ENCODE peak calls at places on chromosome 17, in eight cellular contexts. T is HCT116, M is AG09309, U is kidney epithelial cell, B is heart right ventricle, P is adrenal gland, X is fibroblast of lung, E is AG04449. R is an unnamed sample.

GRCh38 chr17:10805911-10806310 is 2.0 kb upstream of the TMEM238L start:
- DNase-seq in T (no peak), M (no peak), U (no peak), B (no peak), P (no peak), X (no peak), E (no peak), R (no peak)

GRCh38 chr17:39626671-39627169 is at the start of gene PPP1R1B:
- DNase-seq in T (no peak), M (no peak), U (no peak), B (no peak), P (no peak), X (no peak), E (no peak), R (no peak)

GRCh38 chr17:57489321-57489720 is 233.0 kb downstream of the MSI2 start:
- DNase-seq in T (no peak), M (no peak), U (no peak), B (no peak), P (peak), X (no peak), E (no peak), R (no peak)

GRCh38 chr17:46028969-46029565 is 30.0 kb downstream of the STH start:
- DNase-seq in T (no peak), M (no peak), U (no peak), B (no peak), P (no peak), X (no peak), E (no peak), R (no peak)

GRCh38 chr17:69864531-69864930 is 210.5 kb upstream of the KCNJ16 start:
- DNase-seq in T (no peak), M (no peak), U (no peak), B (no peak), P (no peak), X (peak), E (no peak), R (no peak)

GRCh38 chr17:64242633-64243032 is 20.4 kb downstream of the TEX2 start:
- DNase-seq in T (no peak), M (no peak), U (no peak), B (no peak), P (no peak), X (no peak), E (no peak), R (no peak)

GRCh38 chr17:58756246-58757161 is 850 bp downstream of the PPM1E start:
- DNase-seq in T (no peak), M (no peak), U (no peak), B (no peak), P (peak), X (no peak), E (no peak), R (no peak)

GRCh38 chr17:42531455-42532354 is 4.3 kb upstream of the NAGLU start:
- DNase-seq in T (no peak), M (no peak), U (no peak), B (no peak), P (peak), X (peak), E (no peak), R (no peak)

GRCh38 chr17:4073983-4074830 is 68.6 kb downstream of the ZZEF1 start:
- DNase-seq in T (no peak), M (no peak), U (no peak), B (peak), P (peak), X (no peak), E (no peak), R (no peak)

GRCh38 chr17:3821101-3821500 is 20.1 kb upstream of the ITGAE start:
- DNase-seq in T (no peak), M (no peak), U (no peak), B (no peak), P (no peak), X (no peak), E (no peak), R (no peak)

GRCh38 chr17:69857412-69857835 is 217.6 kb upstream of the KCNJ16 start:
- DNase-seq in T (peak), M (peak), U (peak), B (no peak), P (no peak), X (peak), E (no peak), R (peak)

GRCh38 chr17:28370035-28370743 is at the start of gene VTN:
- DNase-seq in T (no peak), M (peak), U (no peak), B (peak), P (peak), X (peak), E (no peak), R (no peak)

GRCh38 chr17:18997650-18998196 is 6.8 kb downstream of the FAM83G start:
- DNase-seq in T (no peak), M (no peak), U (no peak), B (no peak), P (no peak), X (no peak), E (no peak), R (no peak)

GRCh38 chr17:68641276-68642117 is 40.3 kb upstream of the FAM20A start:
- DNase-seq in T (no peak), M (no peak), U (no peak), B (no peak), P (no peak), X (no peak), E (no peak), R (no peak)

GRCh38 chr17:71472809-71473789 is 647.7 kb upstream of the SOX9 start:
- DNase-seq in T (peak), M (peak), U (peak), B (peak), P (no peak), X (peak), E (no peak), R (peak)

GRCh38 chr17:40317345-40317873 is 8.4 kb downstream of the RARA start:
- DNase-seq in T (peak), M (no peak), U (no peak), B (peak), P (no peak), X (peak), E (no peak), R (no peak)

GRCh38 chr17:77493238-77493812 is 352.6 kb downstream of the SEC14L1 start:
- DNase-seq in T (no peak), M (no peak), U (no peak), B (no peak), P (peak), X (no peak), E (no peak), R (no peak)

GRCh38 chr17:47315451-47316266 is 8.1 kb upstream of the EFCAB13 start:
- DNase-seq in T (peak), M (no peak), U (no peak), B (peak), P (peak), X (peak), E (peak), R (peak)

GRCh38 chr17:65359016-65359415 is 202.4 kb downstream of the AXIN2 start:
- DNase-seq in T (peak), M (peak), U (peak), B (no peak), P (no peak), X (peak), E (peak), R (peak)

DNA sequence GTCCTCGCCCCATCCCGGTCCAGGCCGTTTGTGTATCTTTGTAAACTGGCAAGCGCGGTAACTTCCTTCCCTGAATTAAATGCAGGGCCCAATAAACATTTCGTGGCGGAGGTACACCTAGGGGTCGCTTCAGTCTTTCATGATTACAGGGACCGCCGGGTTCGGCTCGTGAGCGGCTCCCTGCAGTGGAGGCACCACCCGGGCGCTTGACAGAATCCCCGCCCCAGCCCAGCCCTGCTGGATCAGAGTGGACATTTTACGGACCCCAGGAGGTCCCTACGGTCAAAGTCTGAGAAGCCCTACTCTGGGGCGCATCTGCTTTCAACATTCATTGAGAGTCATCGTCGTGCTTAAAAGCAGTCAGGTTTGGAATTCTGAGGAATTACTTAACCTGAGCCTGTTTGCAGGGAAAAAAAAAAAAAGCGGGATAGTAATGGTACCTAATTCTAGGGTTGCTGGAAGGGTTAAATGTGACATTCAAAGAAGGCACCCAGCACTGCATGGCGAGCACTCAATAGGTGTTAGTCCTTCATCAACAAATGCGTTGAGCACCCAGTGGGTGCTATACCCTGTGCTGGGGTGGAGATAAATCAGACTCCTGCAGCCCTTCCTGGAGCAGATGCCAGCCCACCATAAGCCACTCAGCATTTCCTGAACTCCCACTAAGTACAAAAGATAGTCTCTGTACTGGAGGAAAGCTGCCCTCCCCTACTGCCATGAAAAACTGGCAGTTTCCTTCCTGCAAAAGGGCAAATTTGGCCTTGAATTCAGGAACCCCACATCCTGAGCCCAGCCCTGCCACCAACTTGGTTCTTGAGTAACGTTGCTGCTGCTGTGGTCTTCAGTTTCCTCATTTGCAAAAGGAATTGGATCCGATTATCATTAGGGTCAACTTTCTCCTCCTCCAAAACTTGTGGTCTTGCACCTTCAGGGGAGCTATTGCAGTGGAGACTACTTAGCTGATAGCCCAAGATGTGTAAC is 658 bp upstream of the DUSP3 start:
- DNase-seq in T (peak), M (no peak), U (no peak), B (no peak), P (no peak), X (no peak), E (no peak), R (no peak)
- H3K4me3 ChIP-seq in T (peak), M (peak), U (peak), B (peak), P (peak), X (peak), E (peak), R (peak)

DNA sequence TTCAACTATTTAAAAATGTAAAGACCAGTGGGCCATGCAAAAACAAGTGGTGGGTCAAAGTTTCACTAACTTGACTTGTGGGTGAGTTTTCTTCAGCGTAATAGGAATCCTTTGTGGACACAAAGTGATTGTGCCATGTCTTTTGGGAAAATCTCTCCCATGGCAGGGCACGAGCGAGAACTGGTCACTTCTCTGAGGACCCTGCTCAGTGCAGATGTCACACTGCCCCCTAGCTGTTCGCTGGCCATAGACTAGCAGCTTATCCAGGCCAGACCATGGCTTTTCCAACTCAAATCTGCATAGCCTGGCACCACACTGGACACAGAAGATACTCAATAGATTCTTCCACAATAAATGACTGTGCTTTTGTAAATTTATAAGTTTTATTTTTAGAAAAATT is 306.0 kb upstream of the CCL2 start:
- DNase-seq in T (no peak), M (no peak), U (no peak), B (no peak), P (no peak), X (no peak), E (no peak), R (no peak)
- TF ChIP-seq CTCF in T (no peak), M (no peak), U (peak), B (peak), P (no peak), X (no peak), E (no peak), R (peak)

GRCh38 chr17:8799001-8799850 is at the start of gene MFSD6L:
- DNase-seq in T (no peak), M (no peak), U (no peak), B (no peak), P (no peak), X (no peak), E (no peak), R (no peak)
- H3K4me3 ChIP-seq in T (no peak), M (no peak), U (no peak), B (no peak), P (no peak), X (no peak), E (no peak), R (no peak)

GRCh38 chr17:44844390-44844830 is 3.3 kb upstream of the HIGD1B start:
- DNase-seq in T (no peak), M (no peak), U (no peak), B (peak), P (no peak), X (no peak), E (no peak), R (no peak)
- TF ChIP-seq CTCF in T (no peak), M (peak), U (no peak), B (no peak), P (no peak), X (peak), E (peak), R (peak)

DNA sequence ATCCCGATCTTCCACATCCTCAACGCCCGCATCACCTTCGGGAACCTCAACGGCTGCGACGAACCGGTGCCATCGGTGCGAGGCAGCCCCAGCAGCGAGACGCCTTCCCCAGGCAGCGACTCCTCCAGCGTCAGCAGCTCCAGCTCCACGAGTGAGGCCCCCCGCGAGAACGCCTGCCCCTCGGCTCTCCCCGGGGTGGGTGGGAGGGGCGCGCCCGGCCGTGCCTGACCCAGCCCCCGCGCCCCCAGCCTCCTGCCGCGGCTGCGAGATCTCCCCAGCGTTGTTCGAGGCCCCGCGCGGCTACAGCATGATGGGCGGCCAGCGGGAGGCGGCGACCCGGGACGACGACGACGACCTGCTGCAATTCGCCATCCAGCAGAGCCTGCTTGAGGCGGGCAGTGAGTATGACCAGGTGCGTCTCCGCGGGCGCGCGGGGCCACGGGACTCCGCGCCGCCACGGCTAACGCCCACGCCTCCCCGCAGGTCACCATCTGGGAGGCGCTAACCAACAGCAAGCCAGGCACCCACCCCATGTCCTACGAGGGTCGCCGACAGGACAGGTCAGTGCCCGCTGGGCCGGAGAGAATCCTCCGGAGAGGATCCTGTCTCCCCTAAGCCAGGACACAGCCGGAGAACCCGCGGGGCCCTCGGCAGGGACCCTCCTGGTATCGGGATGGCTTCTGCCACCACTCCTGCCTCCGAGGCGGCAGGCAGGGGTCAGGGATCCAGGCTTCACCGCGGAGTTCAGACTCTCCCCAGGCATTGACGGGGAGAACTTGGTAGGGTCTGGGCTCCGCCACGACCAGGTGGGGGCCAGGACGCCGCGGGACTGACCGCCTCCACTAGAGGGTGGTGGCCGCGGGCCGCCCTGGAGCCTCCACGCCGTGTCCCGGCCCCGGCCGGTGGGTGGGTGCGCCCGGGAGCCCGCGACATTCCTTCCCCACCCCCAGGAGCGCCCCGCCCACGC is 10.0 kb downstream of the CORO6 start:
- DNase-seq in T (no peak), M (no peak), U (no peak), B (no peak), P (no peak), X (no peak), E (no peak), R (no peak)
- H3K4me3 ChIP-seq in T (no peak), M (no peak), U (peak), B (peak), P (no peak), X (no peak), E (peak), R (no peak)

DNA sequence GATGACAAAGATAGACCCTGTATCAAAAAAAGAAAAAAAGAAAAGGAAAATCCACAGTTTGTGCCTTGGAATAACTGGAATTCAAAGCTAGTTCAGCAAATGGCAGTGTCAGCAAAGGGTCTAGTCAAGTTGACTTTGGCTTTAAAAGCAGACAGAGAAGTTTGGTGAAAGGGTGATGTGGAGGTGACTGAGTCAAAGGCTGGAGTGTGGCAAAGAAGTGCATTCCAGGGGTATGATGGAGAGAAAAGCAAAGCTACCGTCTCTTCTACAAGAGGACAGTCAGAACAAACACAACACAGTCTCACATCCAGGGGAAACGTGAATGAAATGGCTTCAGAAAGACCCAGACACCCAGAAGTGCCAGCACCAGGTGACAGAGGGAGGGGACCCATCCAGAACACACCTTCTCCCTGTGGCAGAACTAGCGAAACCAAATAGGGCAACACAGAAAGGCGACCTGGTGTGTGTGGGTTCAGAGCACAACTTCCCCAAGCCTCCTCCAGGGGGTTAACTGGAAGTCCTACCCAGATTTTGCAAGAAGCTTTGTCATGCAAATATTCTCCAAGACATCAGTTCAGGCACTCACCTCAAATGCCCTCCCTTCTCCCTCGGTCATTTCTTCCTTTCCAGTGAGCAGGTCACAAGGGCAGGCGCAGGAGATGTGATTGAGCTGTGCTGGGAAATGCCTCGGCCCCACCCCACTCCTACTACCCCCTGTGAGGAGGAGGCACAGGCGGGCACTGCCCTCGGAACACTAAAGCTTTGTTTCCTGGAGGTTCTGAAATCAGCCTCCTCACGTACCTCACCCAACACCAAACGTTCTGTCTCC is 481.9 kb downstream of the SOX9 start:
- DNase-seq in T (peak), M (no peak), U (peak), B (no peak), P (no peak), X (peak), E (peak), R (no peak)
- TF ChIP-seq CTCF in T (no peak), M (peak), U (peak), B (no peak), P (no peak), X (no peak), E (peak), R (peak)